ENCODE peak calls at places on chromosomes 16 and 17, in ten cellular contexts. O is CD4-positive, alpha-beta memory T cell; Q is Peyer's patch; J is GM12878; V is heart left ventricle; T is esophagus muscularis mucosa; S is effector memory CD4-positive, alpha-beta T cell; M is right cardiac atrium; F is mesenchymal stem cell; X is IMR-90. L is an unnamed sample.

GRCh38 chr16:29198731-29199521 is 207.6 kb downstream of the NPIPB11 start:
- DNase-seq in T (no peak), M (peak; percentile 67), F (no peak), J (no peak), Q (peak; percentile 43), S (no peak), X (no peak), V (no peak), O (no peak), L (no peak)

GRCh38 chr16:15677447-15677846 is 27.4 kb downstream of the NDE1 start:
- DNase-seq in M (no peak), F (no peak), X (no peak), J (no peak), S (no peak), V (no peak), Q (no peak), O (no peak), T (no peak), L (no peak)

GRCh38 chr16:80569440-80570105 is 28.8 kb downstream of the DYNLRB2 start:
- DNase-seq in V (no peak), Q (no peak), X (peak; percentile 46), T (no peak), F (no peak), S (no peak), M (no peak), J (no peak), O (no peak), L (no peak)

GRCh38 chr16:46822270-46822669 is 8.7 kb downstream of the C16orf87 start:
- DNase-seq in J (peak; percentile 57), O (no peak), F (peak; percentile 62), M (no peak), T (no peak), Q (no peak), S (no peak), V (no peak), X (peak; percentile 91), L (no peak)

GRCh38 chr17:63835167-63835720 is 7.2 kb downstream of the SMARCD2 start:
- DNase-seq in V (no peak), Q (no peak), X (no peak), F (no peak), O (no peak), M (peak; percentile 22), T (no peak), S (no peak), J (no peak), L (no peak)

GRCh38 chr17:64339516-64340475 is 50.9 kb downstream of the PECAM1 start:
- DNase-seq in V (no peak), T (no peak), J (no peak), X (no peak), S (no peak), Q (no peak), M (no peak), O (no peak), F (peak; percentile 28), L (no peak)

GRCh38 chr16:12971216-12971615 is 69.8 kb downstream of the SHISA9 start:
- DNase-seq in M (no peak), X (no peak), O (no peak), Q (no peak), S (no peak), T (no peak), F (no peak), V (no peak), J (no peak), L (no peak)

GRCh38 chr16:58418601-58419000 is 26.3 kb downstream of the GINS3 start:
- DNase-seq in Q (no peak), J (no peak), X (peak; percentile 27), F (no peak), T (no peak), V (peak; percentile 67), S (no peak), O (no peak), M (peak; percentile 69), L (no peak)

GRCh38 chr16:69187387-69187890 is 475 bp downstream of the SNTB2 start:
- DNase-seq in Q (peak; percentile 77), V (peak; percentile 55), M (peak; percentile 82), X (no peak), O (peak; percentile 47), S (peak; percentile 15), T (no peak), J (no peak), F (no peak), L (peak; percentile 56)

GRCh38 chr17:76469991-76470739 is 2.8 kb downstream of the AANAT start:
- DNase-seq in M (peak; percentile 39), S (no peak), Q (no peak), F (no peak), V (no peak), J (no peak), X (no peak), O (no peak), T (no peak), L (no peak)

GRCh38 chr17:46817151-46817900 is 1.2 kb downstream of the WNT3 start:
- DNase-seq in M (peak; percentile 28), Q (no peak), X (no peak), T (no peak), S (no peak), J (no peak), O (no peak), F (no peak), V (no peak), L (no peak)

GRCh38 chr16:5361322-5361721 is 263.7 kb upstream of the EEF2KMT start:
- DNase-seq in O (no peak), T (no peak), Q (no peak), V (no peak), M (no peak), X (no peak), F (no peak), S (no peak), J (no peak), L (no peak)
- H3K27ac ChIP-seq in O (no peak overlapping the region), T (no peak overlapping the region), Q (no peak overlapping the region), V (no peak overlapping the region), M (no peak overlapping the region), X (no peak overlapping the region), F (no peak overlapping the region), S (no peak overlapping the region), J (no peak overlapping the region), L (no peak overlapping the region)

DNA sequence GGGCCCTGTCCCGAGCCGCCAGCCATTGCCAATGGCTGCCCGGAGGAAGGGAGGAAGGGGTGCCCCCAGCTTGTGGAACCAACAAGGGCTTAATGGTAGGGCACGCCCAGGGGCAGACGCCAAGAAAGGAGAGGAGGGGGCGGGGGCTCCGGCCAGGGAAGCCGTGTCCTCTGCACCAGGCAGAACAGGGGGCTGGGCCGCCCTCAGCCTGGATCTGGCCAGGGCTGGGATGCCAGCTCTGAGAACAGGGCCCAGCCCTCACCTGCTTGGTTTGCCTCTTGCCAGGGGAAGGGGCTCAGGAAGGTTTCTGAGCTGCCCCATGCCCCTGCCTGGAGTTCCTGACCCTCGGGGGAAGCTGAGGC is 35.8 kb upstream of the SLC38A10 start:
- DNase-seq in Q (no peak), O (no peak), F (no peak), M (peak; percentile 66), V (no peak), J (no peak), X (no peak), S (no peak), T (no peak), L (no peak)
- H3K4me1 ChIP-seq in Q (peaks cover 17% of the 10 kb centered on the region), O (no peaks in the 10 kb centered on the region), F (peaks cover 47% of the 10 kb centered on the region), M (peaks cover 8% of the 10 kb centered on the region), V (peaks cover 18% of the 10 kb centered on the region), J (peaks cover 6% of the 10 kb centered on the region), X (peaks cover 18% of the 10 kb centered on the region), S (no peaks in the 10 kb centered on the region), T (peaks cover 75% of the 10 kb centered on the region), L (peaks cover 25% of the 10 kb centered on the region)

GRCh38 chr17:62628845-62629555 is 1.5 kb downstream of the MRC2 start:
- DNase-seq in M (peak; percentile 81), X (peak; percentile 53), S (no peak), T (no peak), O (no peak), F (peak; percentile 89), J (no peak), V (no peak), Q (no peak), L (no peak)
- H3K27ac ChIP-seq in M (no peak overlapping the region), X (peak overlapping the region; percentile 94), S (no peak overlapping the region), T (peak overlapping the region; percentile 81), O (no peak overlapping the region), F (peak overlapping the region; percentile 95), J (no peak overlapping the region), V (peak overlapping the region; percentile 97), Q (peak overlapping the region; percentile 78), L (peak overlapping the region; percentile 76)

GRCh38 chr16:88438084-88438870 is 14.8 kb upstream of the ZFPM1 start:
- DNase-seq in X (no peak), F (no peak), O (no peak), Q (no peak), T (no peak), V (no peak), M (no peak), S (no peak), J (no peak), L (no peak)
- H3K4me1 ChIP-seq in X (peaks cover 6% of the 10 kb centered on the region), F (peaks cover 14% of the 10 kb centered on the region), O (peaks cover 4% of the 10 kb centered on the region), Q (no peaks in the 10 kb centered on the region), T (peaks cover 14% of the 10 kb centered on the region), V (peaks cover 14% of the 10 kb centered on the region), M (no peaks in the 10 kb centered on the region), S (peaks cover 8% of the 10 kb centered on the region), J (peaks cover 2% of the 10 kb centered on the region), L (no peaks in the 10 kb centered on the region)

GRCh38 chr17:81825841-81826471 is 7.1 kb downstream of the MCRIP1 start:
- DNase-seq in S (no peak), J (no peak), O (no peak), T (no peak), Q (no peak), F (no peak), X (no peak), V (no peak), M (no peak), L (no peak)

GRCh38 chr17:81831957-81832607 is 1.0 kb downstream of the MCRIP1 start:
- DNase-seq in O (peak; percentile 57), J (no peak), V (no peak), F (peak; percentile 41), Q (no peak), X (peak; percentile 41), M (no peak), S (peak; percentile 26), T (no peak), L (no peak)

GRCh38 chr17:81829858-81830257 is 3.2 kb downstream of the MCRIP1 start:
- DNase-seq in T (no peak), J (no peak), Q (no peak), O (no peak), M (no peak), S (no peak), F (no peak), X (no peak), V (no peak), L (no peak)

GRCh38 chr17:81831563-81831956 is 1.5 kb downstream of the MCRIP1 start:
- DNase-seq in X (no peak), Q (no peak), S (no peak), T (no peak), V (no peak), J (no peak), F (no peak), O (no peak), M (no peak), L (no peak)

GRCh38 chr17:81828656-81829055 is 4.4 kb downstream of the MCRIP1 start:
- DNase-seq in M (no peak), T (no peak), O (no peak), F (no peak), J (no peak), V (no peak), Q (no peak), X (no peak), S (no peak), L (no peak)
- H3K27ac ChIP-seq in M (no peak overlapping the region), T (no peak overlapping the region), O (no peak overlapping the region), F (no peak overlapping the region), J (no peak overlapping the region), V (no peak overlapping the region), Q (no peak overlapping the region), X (no peak overlapping the region), S (no peak overlapping the region), L (no peak overlapping the region)

GRCh38 chr17:40515491-40516041 is 14.1 kb upstream of the TNS4 start:
- DNase-seq in J (no peak), M (peak; percentile 23), Q (no peak), T (no peak), S (peak; percentile 32), F (no peak), X (no peak), V (no peak), O (peak; percentile 57), L (no peak)
- H3K4me1 ChIP-seq in J (peaks cover 18% of the 10 kb centered on the region), M (no peaks in the 10 kb centered on the region), Q (no peaks in the 10 kb centered on the region), T (peaks cover 8% of the 10 kb centered on the region), S (peaks cover 48% of the 10 kb centered on the region), F (peaks cover 36% of the 10 kb centered on the region), X (peaks cover 28% of the 10 kb centered on the region), V (peaks cover 10% of the 10 kb centered on the region), O (peaks cover 65% of the 10 kb centered on the region), L (peaks cover 18% of the 10 kb centered on the region)